ENCODE peak calls at places on chromosomes 5 and 9, in seven cellular contexts. One of them, this sample, is unnamed.

GRCh38 chr9:72551306-72551705 is 29.9 kb downstream of the TMC1 start:
- ATAC-seq in stimulated activated naive B cell treated with anti-CD40 and anti-IgM and Interleukin-4, amounts not matched to agents 10 μg/mL and 1 μg/mL and 100 μg/mL, for 72 hours: no peak
- ATAC-seq in stimulated activated effector memory CD8-positive, alpha-beta T cell treated with anti-CD3 and anti-CD28 coated beads, Interleukin-12 subunit alpha, Interleukin-12 subunit beta, amount 100 ng/mL, for 72 hours: no peak
- ATAC-seq in activated naive CD4-positive, alpha-beta T cell treated with anti-CD3 and anti-CD28 coated beads, Interleukin-2, amount 50 U/mL, for 72 hours: no peak
- ATAC-seq in activated CD4-positive, CD25-positive, alpha-beta regulatory T cell treated with anti-CD3 and anti-CD28 coated beads, Interleukin-2, amount 50 U/mL, for 24 hours: no peak
- ATAC-seq in pancreas: no peak
- ATAC-seq in activated CD8-positive, alpha-beta T cell treated with anti-CD3 and anti-CD28 coated beads for 36 hours: no peak
- ATAC-seq in this sample: no peak

GRCh38 chr5:170121321-170121720 is 15.6 kb downstream of the FOXI1 start:
- ATAC-seq in stimulated activated naive B cell treated with anti-CD40 and anti-IgM and Interleukin-4, amounts not matched to agents 10 μg/mL and 1 μg/mL and 100 μg/mL, for 72 hours: no peak
- ATAC-seq in stimulated activated effector memory CD8-positive, alpha-beta T cell treated with anti-CD3 and anti-CD28 coated beads, Interleukin-12 subunit alpha, Interleukin-12 subunit beta, amount 100 ng/mL, for 72 hours: no peak
- ATAC-seq in activated naive CD4-positive, alpha-beta T cell treated with anti-CD3 and anti-CD28 coated beads, Interleukin-2, amount 50 U/mL, for 72 hours: no peak
- ATAC-seq in activated CD4-positive, CD25-positive, alpha-beta regulatory T cell treated with anti-CD3 and anti-CD28 coated beads, Interleukin-2, amount 50 U/mL, for 24 hours: no peak
- ATAC-seq in pancreas: no peak
- ATAC-seq in activated CD8-positive, alpha-beta T cell treated with anti-CD3 and anti-CD28 coated beads for 36 hours: no peak
- ATAC-seq in this sample: no peak

GRCh38 chr9:130110166-130110565 is 56.5 kb downstream of the GPR107 start:
- ATAC-seq in stimulated activated naive B cell treated with anti-CD40 and anti-IgM and Interleukin-4, amounts not matched to agents 10 μg/mL and 1 μg/mL and 100 μg/mL, for 72 hours: no peak
- ATAC-seq in stimulated activated effector memory CD8-positive, alpha-beta T cell treated with anti-CD3 and anti-CD28 coated beads, Interleukin-12 subunit alpha, Interleukin-12 subunit beta, amount 100 ng/mL, for 72 hours: no peak
- ATAC-seq in activated naive CD4-positive, alpha-beta T cell treated with anti-CD3 and anti-CD28 coated beads, Interleukin-2, amount 50 U/mL, for 72 hours: no peak
- ATAC-seq in activated CD4-positive, CD25-positive, alpha-beta regulatory T cell treated with anti-CD3 and anti-CD28 coated beads, Interleukin-2, amount 50 U/mL, for 24 hours: no peak
- ATAC-seq in pancreas: no peak
- ATAC-seq in activated CD8-positive, alpha-beta T cell treated with anti-CD3 and anti-CD28 coated beads for 36 hours: peak
- ATAC-seq in this sample: peak

GRCh38 chr5:133370904-133371303 is 241.4 kb downstream of the FSTL4 start:
- ATAC-seq in stimulated activated naive B cell treated with anti-CD40 and anti-IgM and Interleukin-4, amounts not matched to agents 10 μg/mL and 1 μg/mL and 100 μg/mL, for 72 hours: no peak
- ATAC-seq in stimulated activated effector memory CD8-positive, alpha-beta T cell treated with anti-CD3 and anti-CD28 coated beads, Interleukin-12 subunit alpha, Interleukin-12 subunit beta, amount 100 ng/mL, for 72 hours: no peak
- ATAC-seq in activated naive CD4-positive, alpha-beta T cell treated with anti-CD3 and anti-CD28 coated beads, Interleukin-2, amount 50 U/mL, for 72 hours: no peak
- ATAC-seq in activated CD4-positive, CD25-positive, alpha-beta regulatory T cell treated with anti-CD3 and anti-CD28 coated beads, Interleukin-2, amount 50 U/mL, for 24 hours: no peak
- ATAC-seq in pancreas: no peak
- ATAC-seq in activated CD8-positive, alpha-beta T cell treated with anti-CD3 and anti-CD28 coated beads for 36 hours: no peak
- ATAC-seq in this sample: no peak

GRCh38 chr5:2465383-2465782 is 286.1 kb downstream of the IRX2 start:
- ATAC-seq in stimulated activated naive B cell treated with anti-CD40 and anti-IgM and Interleukin-4, amounts not matched to agents 10 μg/mL and 1 μg/mL and 100 μg/mL, for 72 hours: no peak
- ATAC-seq in stimulated activated effector memory CD8-positive, alpha-beta T cell treated with anti-CD3 and anti-CD28 coated beads, Interleukin-12 subunit alpha, Interleukin-12 subunit beta, amount 100 ng/mL, for 72 hours: no peak
- ATAC-seq in activated naive CD4-positive, alpha-beta T cell treated with anti-CD3 and anti-CD28 coated beads, Interleukin-2, amount 50 U/mL, for 72 hours: no peak
- ATAC-seq in activated CD4-positive, CD25-positive, alpha-beta regulatory T cell treated with anti-CD3 and anti-CD28 coated beads, Interleukin-2, amount 50 U/mL, for 24 hours: no peak
- ATAC-seq in pancreas: no peak
- ATAC-seq in activated CD8-positive, alpha-beta T cell treated with anti-CD3 and anti-CD28 coated beads for 36 hours: no peak
- ATAC-seq in this sample: no peak

GRCh38 chr5:141618030-141618803 is 583 bp downstream of the DIAPH1 start:
- ATAC-seq in stimulated activated naive B cell treated with anti-CD40 and anti-IgM and Interleukin-4, amounts not matched to agents 10 μg/mL and 1 μg/mL and 100 μg/mL, for 72 hours: peak
- ATAC-seq in stimulated activated effector memory CD8-positive, alpha-beta T cell treated with anti-CD3 and anti-CD28 coated beads, Interleukin-12 subunit alpha, Interleukin-12 subunit beta, amount 100 ng/mL, for 72 hours: peak
- ATAC-seq in activated naive CD4-positive, alpha-beta T cell treated with anti-CD3 and anti-CD28 coated beads, Interleukin-2, amount 50 U/mL, for 72 hours: peak
- ATAC-seq in activated CD4-positive, CD25-positive, alpha-beta regulatory T cell treated with anti-CD3 and anti-CD28 coated beads, Interleukin-2, amount 50 U/mL, for 24 hours: peak
- ATAC-seq in pancreas: peak
- ATAC-seq in activated CD8-positive, alpha-beta T cell treated with anti-CD3 and anti-CD28 coated beads for 36 hours: peak
- ATAC-seq in this sample: peak

GRCh38 chr5:66958126-66958983 is 238.2 kb downstream of the CD180 start:
- ATAC-seq in stimulated activated naive B cell treated with anti-CD40 and anti-IgM and Interleukin-4, amounts not matched to agents 10 μg/mL and 1 μg/mL and 100 μg/mL, for 72 hours: no peak
- ATAC-seq in stimulated activated effector memory CD8-positive, alpha-beta T cell treated with anti-CD3 and anti-CD28 coated beads, Interleukin-12 subunit alpha, Interleukin-12 subunit beta, amount 100 ng/mL, for 72 hours: no peak
- ATAC-seq in activated naive CD4-positive, alpha-beta T cell treated with anti-CD3 and anti-CD28 coated beads, Interleukin-2, amount 50 U/mL, for 72 hours: no peak
- ATAC-seq in activated CD4-positive, CD25-positive, alpha-beta regulatory T cell treated with anti-CD3 and anti-CD28 coated beads, Interleukin-2, amount 50 U/mL, for 24 hours: no peak
- ATAC-seq in pancreas: peak
- ATAC-seq in activated CD8-positive, alpha-beta T cell treated with anti-CD3 and anti-CD28 coated beads for 36 hours: no peak
- ATAC-seq in this sample: no peak

GRCh38 chr9:14769235-14769580 is 46.7 kb upstream of the CER1 start:
- ATAC-seq in stimulated activated naive B cell treated with anti-CD40 and anti-IgM and Interleukin-4, amounts not matched to agents 10 μg/mL and 1 μg/mL and 100 μg/mL, for 72 hours: no peak
- ATAC-seq in stimulated activated effector memory CD8-positive, alpha-beta T cell treated with anti-CD3 and anti-CD28 coated beads, Interleukin-12 subunit alpha, Interleukin-12 subunit beta, amount 100 ng/mL, for 72 hours: no peak
- ATAC-seq in activated naive CD4-positive, alpha-beta T cell treated with anti-CD3 and anti-CD28 coated beads, Interleukin-2, amount 50 U/mL, for 72 hours: no peak
- ATAC-seq in activated CD4-positive, CD25-positive, alpha-beta regulatory T cell treated with anti-CD3 and anti-CD28 coated beads, Interleukin-2, amount 50 U/mL, for 24 hours: no peak
- ATAC-seq in pancreas: no peak
- ATAC-seq in activated CD8-positive, alpha-beta T cell treated with anti-CD3 and anti-CD28 coated beads for 36 hours: no peak
- ATAC-seq in this sample: no peak

GRCh38 chr5:124212949-124213348 is 533.5 kb downstream of the ZNF608 start:
- ATAC-seq in stimulated activated naive B cell treated with anti-CD40 and anti-IgM and Interleukin-4, amounts not matched to agents 10 μg/mL and 1 μg/mL and 100 μg/mL, for 72 hours: no peak
- ATAC-seq in stimulated activated effector memory CD8-positive, alpha-beta T cell treated with anti-CD3 and anti-CD28 coated beads, Interleukin-12 subunit alpha, Interleukin-12 subunit beta, amount 100 ng/mL, for 72 hours: no peak
- ATAC-seq in activated naive CD4-positive, alpha-beta T cell treated with anti-CD3 and anti-CD28 coated beads, Interleukin-2, amount 50 U/mL, for 72 hours: no peak
- ATAC-seq in activated CD4-positive, CD25-positive, alpha-beta regulatory T cell treated with anti-CD3 and anti-CD28 coated beads, Interleukin-2, amount 50 U/mL, for 24 hours: no peak
- ATAC-seq in pancreas: no peak
- ATAC-seq in activated CD8-positive, alpha-beta T cell treated with anti-CD3 and anti-CD28 coated beads for 36 hours: no peak
- ATAC-seq in this sample: no peak

GRCh38 chr5:89396262-89396975 is 513.4 kb upstream of the MEF2C start:
- ATAC-seq in stimulated activated naive B cell treated with anti-CD40 and anti-IgM and Interleukin-4, amounts not matched to agents 10 μg/mL and 1 μg/mL and 100 μg/mL, for 72 hours: peak
- ATAC-seq in stimulated activated effector memory CD8-positive, alpha-beta T cell treated with anti-CD3 and anti-CD28 coated beads, Interleukin-12 subunit alpha, Interleukin-12 subunit beta, amount 100 ng/mL, for 72 hours: no peak
- ATAC-seq in activated naive CD4-positive, alpha-beta T cell treated with anti-CD3 and anti-CD28 coated beads, Interleukin-2, amount 50 U/mL, for 72 hours: no peak
- ATAC-seq in activated CD4-positive, CD25-positive, alpha-beta regulatory T cell treated with anti-CD3 and anti-CD28 coated beads, Interleukin-2, amount 50 U/mL, for 24 hours: no peak
- ATAC-seq in pancreas: no peak
- ATAC-seq in activated CD8-positive, alpha-beta T cell treated with anti-CD3 and anti-CD28 coated beads for 36 hours: no peak
- ATAC-seq in this sample: peak

GRCh38 chr5:163916376-163916775 is 411.0 kb downstream of the MAT2B start:
- ATAC-seq in stimulated activated naive B cell treated with anti-CD40 and anti-IgM and Interleukin-4, amounts not matched to agents 10 μg/mL and 1 μg/mL and 100 μg/mL, for 72 hours: peak
- ATAC-seq in stimulated activated effector memory CD8-positive, alpha-beta T cell treated with anti-CD3 and anti-CD28 coated beads, Interleukin-12 subunit alpha, Interleukin-12 subunit beta, amount 100 ng/mL, for 72 hours: peak
- ATAC-seq in activated naive CD4-positive, alpha-beta T cell treated with anti-CD3 and anti-CD28 coated beads, Interleukin-2, amount 50 U/mL, for 72 hours: no peak
- ATAC-seq in activated CD4-positive, CD25-positive, alpha-beta regulatory T cell treated with anti-CD3 and anti-CD28 coated beads, Interleukin-2, amount 50 U/mL, for 24 hours: peak
- ATAC-seq in pancreas: no peak
- ATAC-seq in activated CD8-positive, alpha-beta T cell treated with anti-CD3 and anti-CD28 coated beads for 36 hours: peak
- ATAC-seq in this sample: peak

GRCh38 chr5:113147088-113147487 is 170.5 kb downstream of the DCP2 start:
- ATAC-seq in stimulated activated naive B cell treated with anti-CD40 and anti-IgM and Interleukin-4, amounts not matched to agents 10 μg/mL and 1 μg/mL and 100 μg/mL, for 72 hours: no peak
- ATAC-seq in stimulated activated effector memory CD8-positive, alpha-beta T cell treated with anti-CD3 and anti-CD28 coated beads, Interleukin-12 subunit alpha, Interleukin-12 subunit beta, amount 100 ng/mL, for 72 hours: no peak
- ATAC-seq in activated naive CD4-positive, alpha-beta T cell treated with anti-CD3 and anti-CD28 coated beads, Interleukin-2, amount 50 U/mL, for 72 hours: no peak
- ATAC-seq in activated CD4-positive, CD25-positive, alpha-beta regulatory T cell treated with anti-CD3 and anti-CD28 coated beads, Interleukin-2, amount 50 U/mL, for 24 hours: no peak
- ATAC-seq in pancreas: no peak
- ATAC-seq in activated CD8-positive, alpha-beta T cell treated with anti-CD3 and anti-CD28 coated beads for 36 hours: no peak
- ATAC-seq in this sample: no peak

GRCh38 chr9:221989-222776 is 7.5 kb downstream of the DOCK8 start:
- ATAC-seq in stimulated activated naive B cell treated with anti-CD40 and anti-IgM and Interleukin-4, amounts not matched to agents 10 μg/mL and 1 μg/mL and 100 μg/mL, for 72 hours: no peak
- ATAC-seq in stimulated activated effector memory CD8-positive, alpha-beta T cell treated with anti-CD3 and anti-CD28 coated beads, Interleukin-12 subunit alpha, Interleukin-12 subunit beta, amount 100 ng/mL, for 72 hours: peak
- ATAC-seq in activated naive CD4-positive, alpha-beta T cell treated with anti-CD3 and anti-CD28 coated beads, Interleukin-2, amount 50 U/mL, for 72 hours: no peak
- ATAC-seq in activated CD4-positive, CD25-positive, alpha-beta regulatory T cell treated with anti-CD3 and anti-CD28 coated beads, Interleukin-2, amount 50 U/mL, for 24 hours: no peak
- ATAC-seq in pancreas: no peak
- ATAC-seq in activated CD8-positive, alpha-beta T cell treated with anti-CD3 and anti-CD28 coated beads for 36 hours: no peak
- ATAC-seq in this sample: no peak

GRCh38 chr5:36150676-36151433 is 832 bp downstream of the LMBRD2 start:
- ATAC-seq in stimulated activated naive B cell treated with anti-CD40 and anti-IgM and Interleukin-4, amounts not matched to agents 10 μg/mL and 1 μg/mL and 100 μg/mL, for 72 hours: peak
- ATAC-seq in stimulated activated effector memory CD8-positive, alpha-beta T cell treated with anti-CD3 and anti-CD28 coated beads, Interleukin-12 subunit alpha, Interleukin-12 subunit beta, amount 100 ng/mL, for 72 hours: peak
- ATAC-seq in activated naive CD4-positive, alpha-beta T cell treated with anti-CD3 and anti-CD28 coated beads, Interleukin-2, amount 50 U/mL, for 72 hours: peak
- ATAC-seq in activated CD4-positive, CD25-positive, alpha-beta regulatory T cell treated with anti-CD3 and anti-CD28 coated beads, Interleukin-2, amount 50 U/mL, for 24 hours: no peak
- ATAC-seq in pancreas: peak
- ATAC-seq in activated CD8-positive, alpha-beta T cell treated with anti-CD3 and anti-CD28 coated beads for 36 hours: peak
- ATAC-seq in this sample: peak

GRCh38 chr5:124644138-124644537 is 102.3 kb downstream of the ZNF608 start:
- ATAC-seq in stimulated activated naive B cell treated with anti-CD40 and anti-IgM and Interleukin-4, amounts not matched to agents 10 μg/mL and 1 μg/mL and 100 μg/mL, for 72 hours: no peak
- ATAC-seq in stimulated activated effector memory CD8-positive, alpha-beta T cell treated with anti-CD3 and anti-CD28 coated beads, Interleukin-12 subunit alpha, Interleukin-12 subunit beta, amount 100 ng/mL, for 72 hours: no peak
- ATAC-seq in activated naive CD4-positive, alpha-beta T cell treated with anti-CD3 and anti-CD28 coated beads, Interleukin-2, amount 50 U/mL, for 72 hours: no peak
- ATAC-seq in activated CD4-positive, CD25-positive, alpha-beta regulatory T cell treated with anti-CD3 and anti-CD28 coated beads, Interleukin-2, amount 50 U/mL, for 24 hours: no peak
- ATAC-seq in pancreas: no peak
- ATAC-seq in activated CD8-positive, alpha-beta T cell treated with anti-CD3 and anti-CD28 coated beads for 36 hours: no peak
- ATAC-seq in this sample: no peak

GRCh38 chr9:70415041-70415440 is 584 bp upstream of the KLF9 start:
- ATAC-seq in stimulated activated naive B cell treated with anti-CD40 and anti-IgM and Interleukin-4, amounts not matched to agents 10 μg/mL and 1 μg/mL and 100 μg/mL, for 72 hours: no peak
- ATAC-seq in stimulated activated effector memory CD8-positive, alpha-beta T cell treated with anti-CD3 and anti-CD28 coated beads, Interleukin-12 subunit alpha, Interleukin-12 subunit beta, amount 100 ng/mL, for 72 hours: no peak
- ATAC-seq in activated naive CD4-positive, alpha-beta T cell treated with anti-CD3 and anti-CD28 coated beads, Interleukin-2, amount 50 U/mL, for 72 hours: no peak
- ATAC-seq in activated CD4-positive, CD25-positive, alpha-beta regulatory T cell treated with anti-CD3 and anti-CD28 coated beads, Interleukin-2, amount 50 U/mL, for 24 hours: no peak
- ATAC-seq in pancreas: no peak
- ATAC-seq in activated CD8-positive, alpha-beta T cell treated with anti-CD3 and anti-CD28 coated beads for 36 hours: no peak
- ATAC-seq in this sample: no peak

GRCh38 chr9:111728143-111728542 is 66.6 kb downstream of the SHOC1 start:
- ATAC-seq in stimulated activated naive B cell treated with anti-CD40 and anti-IgM and Interleukin-4, amounts not matched to agents 10 μg/mL and 1 μg/mL and 100 μg/mL, for 72 hours: no peak
- ATAC-seq in stimulated activated effector memory CD8-positive, alpha-beta T cell treated with anti-CD3 and anti-CD28 coated beads, Interleukin-12 subunit alpha, Interleukin-12 subunit beta, amount 100 ng/mL, for 72 hours: no peak
- ATAC-seq in activated naive CD4-positive, alpha-beta T cell treated with anti-CD3 and anti-CD28 coated beads, Interleukin-2, amount 50 U/mL, for 72 hours: peak
- ATAC-seq in activated CD4-positive, CD25-positive, alpha-beta regulatory T cell treated with anti-CD3 and anti-CD28 coated beads, Interleukin-2, amount 50 U/mL, for 24 hours: no peak
- ATAC-seq in pancreas: no peak
- ATAC-seq in activated CD8-positive, alpha-beta T cell treated with anti-CD3 and anti-CD28 coated beads for 36 hours: no peak
- ATAC-seq in this sample: no peak

GRCh38 chr9:33120620-33121019 is 44.1 kb upstream of the SMU1 start:
- ATAC-seq in stimulated activated naive B cell treated with anti-CD40 and anti-IgM and Interleukin-4, amounts not matched to agents 10 μg/mL and 1 μg/mL and 100 μg/mL, for 72 hours: no peak
- ATAC-seq in stimulated activated effector memory CD8-positive, alpha-beta T cell treated with anti-CD3 and anti-CD28 coated beads, Interleukin-12 subunit alpha, Interleukin-12 subunit beta, amount 100 ng/mL, for 72 hours: no peak
- ATAC-seq in activated naive CD4-positive, alpha-beta T cell treated with anti-CD3 and anti-CD28 coated beads, Interleukin-2, amount 50 U/mL, for 72 hours: no peak
- ATAC-seq in activated CD4-positive, CD25-positive, alpha-beta regulatory T cell treated with anti-CD3 and anti-CD28 coated beads, Interleukin-2, amount 50 U/mL, for 24 hours: no peak
- ATAC-seq in pancreas: no peak
- ATAC-seq in activated CD8-positive, alpha-beta T cell treated with anti-CD3 and anti-CD28 coated beads for 36 hours: no peak
- ATAC-seq in this sample: no peak

GRCh38 chr5:133919148-133920136 is 49.0 kb downstream of the C5orf15 start:
- ATAC-seq in stimulated activated naive B cell treated with anti-CD40 and anti-IgM and Interleukin-4, amounts not matched to agents 10 μg/mL and 1 μg/mL and 100 μg/mL, for 72 hours: peak
- ATAC-seq in stimulated activated effector memory CD8-positive, alpha-beta T cell treated with anti-CD3 and anti-CD28 coated beads, Interleukin-12 subunit alpha, Interleukin-12 subunit beta, amount 100 ng/mL, for 72 hours: no peak
- ATAC-seq in activated naive CD4-positive, alpha-beta T cell treated with anti-CD3 and anti-CD28 coated beads, Interleukin-2, amount 50 U/mL, for 72 hours: peak
- ATAC-seq in activated CD4-positive, CD25-positive, alpha-beta regulatory T cell treated with anti-CD3 and anti-CD28 coated beads, Interleukin-2, amount 50 U/mL, for 24 hours: no peak
- ATAC-seq in pancreas: no peak
- ATAC-seq in activated CD8-positive, alpha-beta T cell treated with anti-CD3 and anti-CD28 coated beads for 36 hours: peak
- ATAC-seq in this sample: no peak

GRCh38 chr9:22413884-22414283 is 32.7 kb upstream of the DMRTA1 start:
- ATAC-seq in stimulated activated naive B cell treated with anti-CD40 and anti-IgM and Interleukin-4, amounts not matched to agents 10 μg/mL and 1 μg/mL and 100 μg/mL, for 72 hours: no peak
- ATAC-seq in stimulated activated effector memory CD8-positive, alpha-beta T cell treated with anti-CD3 and anti-CD28 coated beads, Interleukin-12 subunit alpha, Interleukin-12 subunit beta, amount 100 ng/mL, for 72 hours: no peak
- ATAC-seq in activated naive CD4-positive, alpha-beta T cell treated with anti-CD3 and anti-CD28 coated beads, Interleukin-2, amount 50 U/mL, for 72 hours: no peak
- ATAC-seq in activated CD4-positive, CD25-positive, alpha-beta regulatory T cell treated with anti-CD3 and anti-CD28 coated beads, Interleukin-2, amount 50 U/mL, for 24 hours: no peak
- ATAC-seq in pancreas: no peak
- ATAC-seq in activated CD8-positive, alpha-beta T cell treated with anti-CD3 and anti-CD28 coated beads for 36 hours: no peak
- ATAC-seq in this sample: no peak

GRCh38 chr9:94576131-94576530 is 17.5 kb downstream of the FBP2 start:
- ATAC-seq in stimulated activated naive B cell treated with anti-CD40 and anti-IgM and Interleukin-4, amounts not matched to agents 10 μg/mL and 1 μg/mL and 100 μg/mL, for 72 hours: peak
- ATAC-seq in stimulated activated effector memory CD8-positive, alpha-beta T cell treated with anti-CD3 and anti-CD28 coated beads, Interleukin-12 subunit alpha, Interleukin-12 subunit beta, amount 100 ng/mL, for 72 hours: no peak
- ATAC-seq in activated naive CD4-positive, alpha-beta T cell treated with anti-CD3 and anti-CD28 coated beads, Interleukin-2, amount 50 U/mL, for 72 hours: no peak
- ATAC-seq in activated CD4-positive, CD25-positive, alpha-beta regulatory T cell treated with anti-CD3 and anti-CD28 coated beads, Interleukin-2, amount 50 U/mL, for 24 hours: no peak
- ATAC-seq in pancreas: no peak
- ATAC-seq in activated CD8-positive, alpha-beta T cell treated with anti-CD3 and anti-CD28 coated beads for 36 hours: no peak
- ATAC-seq in this sample: no peak

GRCh38 chr5:172891716-172892421 is 57.8 kb downstream of the ERGIC1 start:
- ATAC-seq in stimulated activated naive B cell treated with anti-CD40 and anti-IgM and Interleukin-4, amounts not matched to agents 10 μg/mL and 1 μg/mL and 100 μg/mL, for 72 hours: no peak
- ATAC-seq in stimulated activated effector memory CD8-positive, alpha-beta T cell treated with anti-CD3 and anti-CD28 coated beads, Interleukin-12 subunit alpha, Interleukin-12 subunit beta, amount 100 ng/mL, for 72 hours: no peak
- ATAC-seq in activated naive CD4-positive, alpha-beta T cell treated with anti-CD3 and anti-CD28 coated beads, Interleukin-2, amount 50 U/mL, for 72 hours: no peak
- ATAC-seq in activated CD4-positive, CD25-positive, alpha-beta regulatory T cell treated with anti-CD3 and anti-CD28 coated beads, Interleukin-2, amount 50 U/mL, for 24 hours: no peak
- ATAC-seq in pancreas: peak
- ATAC-seq in activated CD8-positive, alpha-beta T cell treated with anti-CD3 and anti-CD28 coated beads for 36 hours: no peak
- ATAC-seq in this sample: no peak